ENCODE peak calls at places on chromosomes 4 and X, in seven cellular contexts. G is SK-N-SH, V is GM12892, D is H1, N is HepG2, M is GM12878, W is K562. X is an unnamed sample.

GRCh38 chr4:24057915-24058559 is 168.2 kb upstream of the PPARGC1A start:
- DNase-seq in G (no peak), V (no peak), D (no peak), N (no peak), M (no peak), W (no peak), X (no peak)

GRCh38 chrX:70262952-70263567 is 3.1 kb upstream of the P2RY4 start:
- DNase-seq in G (peak), V (no peak), D (peak), N (peak), M (no peak), W (peak), X (no peak)

GRCh38 chr4:126734465-126734864 is 898.3 kb upstream of the INTU start:
- DNase-seq in G (no peak), V (no peak), D (no peak), N (no peak), M (no peak), W (no peak), X (no peak)

GRCh38 chrX:136156560-136157117 is 9.3 kb downstream of the FHL1 start:
- DNase-seq in G (no peak), V (no peak), D (no peak), N (no peak), M (no peak), W (no peak), X (no peak)

GRCh38 chr4:6369924-6370645 is 100.4 kb downstream of the WFS1 start:
- DNase-seq in G (no peak), V (no peak), D (no peak), N (no peak), M (no peak), W (no peak), X (no peak)

GRCh38 chr4:628821-629635 is 3.7 kb downstream of the PDE6B start:
- DNase-seq in G (peak), V (no peak), D (no peak), N (no peak), M (no peak), W (no peak), X (no peak)

GRCh38 chr4:112266823-112267222 is 18.9 kb downstream of the TIFA start:
- DNase-seq in G (peak), V (no peak), D (no peak), N (no peak), M (no peak), W (peak), X (no peak)

GRCh38 chrX:24988314-24988713 is 27.5 kb downstream of the ARX start:
- DNase-seq in G (no peak), V (no peak), D (no peak), N (no peak), M (no peak), W (no peak), X (no peak)

GRCh38 chr4:144350706-144351105 is 210.2 kb upstream of the GYPA start:
- DNase-seq in G (no peak), V (no peak), D (no peak), N (no peak), M (no peak), W (no peak), X (no peak)

GRCh38 chrX:11113731-11114130 is 2.6 kb downstream of the HCCS start:
- DNase-seq in G (no peak), V (no peak), D (no peak), N (no peak), M (no peak), W (no peak), X (no peak)

GRCh38 chr4:89119836-89120235 is 8.5 kb downstream of the TIGD2 start:
- DNase-seq in G (no peak), V (no peak), D (no peak), N (no peak), M (no peak), W (no peak), X (no peak)

GRCh38 chr4:183504930-183505555 is at the start of gene ING2:
- DNase-seq in G (peak), V (peak), D (peak), N (peak), M (no peak), W (peak), X (peak)

GRCh38 chr4:74374561-74375327 is 9.8 kb downstream of the EREG start:
- DNase-seq in G (no peak), V (no peak), D (no peak), N (no peak), M (no peak), W (no peak), X (no peak)

GRCh38 chrX:9851890-9852289 is 65.7 kb downstream of the SHROOM2 start:
- DNase-seq in G (no peak), V (no peak), D (no peak), N (no peak), M (no peak), W (no peak), X (no peak)

GRCh38 chr4:121964958-121965357 is 13.1 kb upstream of the TRPC3 start:
- DNase-seq in G (no peak), V (no peak), D (no peak), N (no peak), M (no peak), W (no peak), X (no peak)

GRCh38 chr4:30619679-30620078 is 100.5 kb upstream of the PCDH7 start:
- DNase-seq in G (no peak), V (no peak), D (no peak), N (no peak), M (peak), W (no peak), X (no peak)

GRCh38 chr4:97359826-97360225 is 783.5 kb downstream of the STPG2 start:
- DNase-seq in G (no peak), V (no peak), D (no peak), N (no peak), M (no peak), W (no peak), X (no peak)

GRCh38 chr4:112673076-112673475 is 36.1 kb downstream of the LARP7 start:
- DNase-seq in G (no peak), V (no peak), D (no peak), N (no peak), M (no peak), W (no peak), X (no peak)

GRCh38 chr4:128354205-128354821 is 66.7 kb upstream of the PGRMC2 start:
- DNase-seq in G (peak), V (no peak), D (no peak), N (peak), M (no peak), W (no peak), X (no peak)

GRCh38 chr4:147777456-147778091 is 45.7 kb downstream of the ARHGAP10 start:
- DNase-seq in G (no peak), V (no peak), D (no peak), N (no peak), M (no peak), W (no peak), X (no peak)

GRCh38 chr4:5033266-5033945 is 14.1 kb upstream of the CYTL1 start:
- DNase-seq in G (no peak), V (no peak), D (no peak), N (no peak), M (no peak), W (no peak), X (no peak)

GRCh38 chrX:141960573-141960972 is 56.9 kb downstream of the MAGEC1 start:
- DNase-seq in G (no peak), V (no peak), D (no peak), N (no peak), M (no peak), W (no peak), X (no peak)

GRCh38 chr4:37908488-37909343 is 17.8 kb downstream of the TBC1D1 start:
- DNase-seq in G (no peak), V (no peak), D (no peak), N (no peak), M (no peak), W (no peak), X (no peak)

GRCh38 chr4:41217373-41217772 is 3.0 kb upstream of the APBB2 start:
- DNase-seq in G (no peak), V (no peak), D (no peak), N (no peak), M (no peak), W (no peak), X (no peak)

GRCh38 chrX:27981349-27981748 is at the start of gene DCAF8L1:
- DNase-seq in G (no peak), V (no peak), D (no peak), N (no peak), M (no peak), W (no peak), X (no peak)

GRCh38 chr4:15396157-15396800 is 31.6 kb upstream of the C1QTNF7 start:
- DNase-seq in G (peak), V (peak), D (peak), N (peak), M (no peak), W (peak), X (peak)

GRCh38 chrX:9635368-9635767 is 130.3 kb downstream of the GPR143 start:
- DNase-seq in G (no peak), V (no peak), D (no peak), N (no peak), M (no peak), W (no peak), X (no peak)

GRCh38 chr4:120922390-120923200 is at the start of gene PRDM5:
- DNase-seq in G (peak), V (peak), D (peak), N (no peak), M (no peak), W (no peak), X (peak)

GRCh38 chr4:94895081-94895480 is 137.3 kb downstream of the BMPR1B start:
- DNase-seq in G (no peak), V (no peak), D (no peak), N (no peak), M (no peak), W (no peak), X (no peak)

GRCh38 chrX:155247497-155247896 is 16.8 kb downstream of the RAB39B start:
- DNase-seq in G (no peak), V (no peak), D (no peak), N (no peak), M (no peak), W (no peak), X (no peak)

GRCh38 chr4:17126306-17126978 is 228.0 kb upstream of the LDB2 start:
- DNase-seq in G (peak), V (no peak), D (no peak), N (no peak), M (no peak), W (no peak), X (no peak)

GRCh38 chrX:72351606-72352338 is 46.1 kb upstream of the CITED1 start:
- DNase-seq in G (no peak), V (no peak), D (no peak), N (no peak), M (no peak), W (no peak), X (no peak)

GRCh38 chr4:58359590-58359989 is 1249.4 kb upstream of the IGFBP7 start:
- DNase-seq in G (no peak), V (no peak), D (no peak), N (no peak), M (no peak), W (no peak), X (no peak)

GRCh38 chr4:73006286-73006990 is 63.1 kb downstream of the COX18 start:
- DNase-seq in G (no peak), V (no peak), D (no peak), N (no peak), M (no peak), W (no peak), X (no peak)

GRCh38 chrX:65932173-65933084 is 107.5 kb downstream of the VSIG4 start:
- DNase-seq in G (peak), V (no peak), D (no peak), N (peak), M (no peak), W (peak), X (no peak)

GRCh38 chr4:82515705-82516104 is 46.1 kb downstream of the TMEM150C start:
- DNase-seq in G (no peak), V (no peak), D (no peak), N (no peak), M (no peak), W (no peak), X (no peak)

GRCh38 chr4:1337376-1337831 is 9.6 kb upstream of the UVSSA start:
- DNase-seq in G (no peak), V (no peak), D (no peak), N (peak), M (no peak), W (no peak), X (no peak)

GRCh38 chrX:40109288-40110008 is 11.7 kb upstream of the BCOR start:
- DNase-seq in G (peak), V (no peak), D (no peak), N (peak), M (no peak), W (no peak), X (no peak)

DNA sequence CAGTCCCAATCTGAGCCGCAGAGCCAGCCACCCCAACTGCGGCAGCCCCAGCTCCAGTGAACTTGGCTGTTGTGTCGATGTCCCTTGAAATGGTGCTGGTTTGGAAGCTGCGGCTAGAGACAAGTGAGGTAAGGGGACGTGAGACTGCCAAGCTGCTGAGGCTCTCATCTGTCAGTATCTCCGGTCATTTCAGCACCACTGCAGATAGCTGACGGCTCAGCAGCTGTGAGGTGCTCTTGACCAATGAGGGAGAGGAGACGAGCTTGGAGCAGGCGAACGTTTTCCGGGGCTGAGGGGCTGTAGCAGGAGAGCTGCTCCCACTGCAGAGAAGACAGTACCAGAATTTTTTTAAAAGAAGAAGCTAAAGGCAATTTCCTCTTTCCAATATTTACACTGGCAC is 175.5 kb upstream of the CASK start:
- DNase-seq in G (peak), V (no peak), D (no peak), N (no peak), M (no peak), W (no peak), X (no peak)
- TF ChIP-seq TAF1 in G (no peak), V (no peak), D (no peak), N (no peak), M (no peak), W (no peak), X (no peak)

GRCh38 chr4:8352368-8353157 is 83.0 kb downstream of the HTRA3 start:
- DNase-seq in G (no peak), V (no peak), D (peak), N (no peak), M (no peak), W (no peak), X (no peak)
- TF ChIP-seq TAF1 in G (no peak), V (no peak), D (no peak), N (no peak), M (no peak), W (no peak), X (no peak)

GRCh38 chr4:154471032-154471431 is 20.6 kb downstream of the DCHS2 start:
- DNase-seq in G (no peak), V (no peak), D (no peak), N (no peak), M (peak), W (no peak), X (no peak)
- TF ChIP-seq TAF1 in G (no peak), V (no peak), D (no peak), N (no peak), M (no peak), W (no peak), X (no peak)

GRCh38 chrX:119753639-119754257 is 4.6 kb upstream of the SOWAHD start:
- DNase-seq in G (peak), V (no peak), D (no peak), N (peak), M (no peak), W (peak), X (no peak)

GRCh38 chrX:119756926-119757635 is 1.3 kb upstream of the SOWAHD start:
- DNase-seq in G (no peak), V (no peak), D (no peak), N (peak), M (no peak), W (no peak), X (no peak)

GRCh38 chrX:119757646-119757978 is 776 bp upstream of the SOWAHD start:
- DNase-seq in G (no peak), V (no peak), D (no peak), N (no peak), M (no peak), W (no peak), X (no peak)

GRCh38 chrX:119757979-119758681 is at the start of gene SOWAHD:
- DNase-seq in G (peak), V (no peak), D (peak), N (peak), M (no peak), W (peak), X (no peak)

DNA sequence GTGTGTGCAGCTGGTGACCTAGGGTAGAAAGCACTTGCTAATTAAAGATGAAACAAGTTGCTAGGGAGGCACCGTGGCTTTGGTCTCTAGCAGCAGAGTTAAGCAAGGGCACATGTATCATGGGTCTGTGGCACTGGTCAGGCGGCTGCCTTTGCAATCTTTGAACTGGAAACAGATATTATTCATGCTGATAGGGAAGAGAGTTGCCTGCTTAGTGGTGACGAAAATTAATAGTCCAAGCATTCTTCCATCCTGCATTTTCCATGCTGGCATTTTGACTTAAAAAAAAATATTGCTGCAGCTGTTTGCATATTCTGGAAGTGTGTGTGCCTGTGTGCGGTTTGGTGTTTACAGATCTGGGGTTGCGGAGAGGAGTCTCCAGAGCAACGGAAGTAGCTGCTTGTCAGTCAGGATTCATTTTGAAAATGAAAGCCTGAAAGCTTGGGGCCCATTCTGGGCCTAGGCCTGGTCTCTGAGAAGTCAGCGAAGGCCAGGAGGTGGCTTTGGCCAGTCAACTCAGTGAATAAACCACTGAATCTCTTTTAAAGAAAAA is 2.3 kb upstream of the SOWAHD start:
- DNase-seq in G (no peak), V (peak), D (no peak), N (peak), M (peak), W (no peak), X (peak)
- TF ChIP-seq TAF1 in G (no peak), V (no peak), D (no peak), N (no peak), M (no peak), W (no peak), X (no peak)

GRCh38 chrX:31500920-31501319 is 429.1 kb upstream of the FTHL17 start:
- DNase-seq in G (no peak), V (no peak), D (no peak), N (no peak), M (no peak), W (no peak), X (no peak)

GRCh38 chrX:31499120-31499519 is 427.3 kb upstream of the FTHL17 start:
- DNase-seq in G (no peak), V (no peak), D (no peak), N (no peak), M (no peak), W (no peak), X (no peak)

DNA sequence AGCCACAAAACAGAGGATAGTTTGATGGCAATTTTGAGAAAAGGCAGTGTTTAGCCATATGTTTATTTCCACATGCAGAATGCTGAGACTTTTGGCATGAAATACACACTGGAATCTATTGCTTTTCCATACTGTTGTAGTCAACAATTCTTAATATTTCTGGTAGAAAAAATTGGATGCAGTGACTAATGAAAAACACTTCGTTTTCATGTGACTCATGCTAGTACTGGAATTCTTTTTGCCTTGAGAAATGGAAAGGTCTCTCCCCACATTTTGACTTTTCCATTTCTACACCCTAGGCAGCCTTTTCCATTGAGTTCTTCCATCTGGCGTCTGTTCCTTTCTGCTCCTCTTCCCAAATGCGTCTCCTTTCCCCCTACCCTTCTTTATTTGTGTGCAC is 425.2 kb upstream of the FTHL17 start:
- DNase-seq in G (no peak), V (no peak), D (no peak), N (no peak), M (no peak), W (no peak), X (no peak)
- TF ChIP-seq TAF1 in G (no peak), V (no peak), D (no peak), N (no peak), M (no peak), W (no peak), X (no peak)

GRCh38 chr4:85370400-85371032 is 104.4 kb upstream of the ARHGAP24 start:
- DNase-seq in G (peak), V (no peak), D (peak), N (peak), M (peak), W (peak), X (no peak)
- TF ChIP-seq TAF1 in G (no peak), V (no peak), D (no peak), N (no peak), M (no peak), W (no peak), X (no peak)

DNA sequence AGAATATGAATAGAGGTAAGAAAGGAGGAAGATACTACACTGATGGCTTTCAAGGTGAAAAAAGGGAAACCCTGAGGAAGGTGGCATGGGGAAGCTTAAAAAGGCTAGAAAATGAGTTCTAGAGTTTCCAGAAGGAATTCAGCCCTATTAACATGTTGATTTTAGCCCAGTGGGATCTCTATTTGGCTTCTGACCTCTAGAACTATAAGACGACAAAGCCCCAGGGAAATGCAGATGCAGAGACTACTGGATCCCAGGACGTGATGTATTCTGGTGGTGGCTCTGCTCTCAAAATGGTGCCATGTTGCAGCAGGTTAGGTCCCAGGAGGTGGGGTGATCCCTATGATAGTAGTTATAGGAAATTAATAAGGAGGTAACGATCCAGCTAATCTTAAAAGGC is 120.4 kb downstream of the TMA16 start:
- DNase-seq in G (no peak), V (no peak), D (no peak), N (no peak), M (no peak), W (no peak), X (no peak)
- TF ChIP-seq TAF1 in G (no peak), V (no peak), D (no peak), N (no peak), M (no peak), W (no peak), X (no peak)

GRCh38 chr4:169724251-169724650 is 33.5 kb downstream of the HPF1 start:
- DNase-seq in G (no peak), V (no peak), D (no peak), N (no peak), M (no peak), W (no peak), X (no peak)

GRCh38 chr4:169720529-169720928 is 37.2 kb downstream of the HPF1 start:
- DNase-seq in G (no peak), V (no peak), D (no peak), N (no peak), M (no peak), W (no peak), X (no peak)

GRCh38 chr4:169727616-169728015 is 30.1 kb downstream of the HPF1 start:
- DNase-seq in G (no peak), V (no peak), D (no peak), N (no peak), M (no peak), W (no peak), X (no peak)

GRCh38 chr4:169723207-169723606 is 34.5 kb downstream of the HPF1 start:
- DNase-seq in G (peak), V (no peak), D (no peak), N (peak), M (no peak), W (peak), X (no peak)
- TF ChIP-seq TAF1 in G (no peak), V (no peak), D (no peak), N (no peak), M (no peak), W (no peak), X (no peak)

GRCh38 chr4:171130126-171130801 is 682.9 kb upstream of the GALNTL6 start:
- DNase-seq in G (no peak), V (no peak), D (no peak), N (peak), M (no peak), W (no peak), X (no peak)
- TF ChIP-seq TAF1 in G (no peak), V (no peak), D (no peak), N (no peak), M (no peak), W (no peak), X (no peak)

GRCh38 chr4:158172558-158173258 is at the start of gene GASK1B:
- DNase-seq in G (peak), V (no peak), D (no peak), N (peak), M (no peak), W (peak), X (no peak)
- TF ChIP-seq TAF1 in G (no peak), V (no peak), D (no peak), N (peak), M (no peak), W (no peak), X (no peak)